ENCODE peak calls at places on chromosomes 16 and 17, in four cellular contexts. One of them, this sample, is unnamed.

GRCh38 chr17:61372436-61372835 is 27.2 kb upstream of the TBX2 start:
- DNase-seq in left ventricle myocardium inferior: no peak
- DNase-seq in NCI-H1092 treated with DMSO at 0.1 percent for 48 hours: no peak
- DNase-seq in activated gamma-delta T cell treated with Interleukin-2 at 50 U/mL for 16 hours: no peak
- DNase-seq in this sample: no peak

GRCh38 chr17:2233441-2233947 is 70.1 kb downstream of the SMG6 start:
- DNase-seq in left ventricle myocardium inferior: peak
- DNase-seq in NCI-H1092 treated with DMSO at 0.1 percent for 48 hours: no peak
- DNase-seq in activated gamma-delta T cell treated with Interleukin-2 at 50 U/mL for 16 hours: no peak
- DNase-seq in this sample: no peak

GRCh38 chr16:28311913-28312312 is 19.6 kb downstream of the SBK1 start:
- DNase-seq in left ventricle myocardium inferior: no peak
- DNase-seq in NCI-H1092 treated with DMSO at 0.1 percent for 48 hours: no peak
- DNase-seq in activated gamma-delta T cell treated with Interleukin-2 at 50 U/mL for 16 hours: no peak
- DNase-seq in this sample: peak

GRCh38 chr17:751269-752001 is 629 bp downstream of the GEMIN4 start:
- DNase-seq in left ventricle myocardium inferior: peak
- DNase-seq in NCI-H1092 treated with DMSO at 0.1 percent for 48 hours: no peak
- DNase-seq in activated gamma-delta T cell treated with Interleukin-2 at 50 U/mL for 16 hours: peak
- DNase-seq in this sample: peak

GRCh38 chr16:4029816-4030215 is 86.4 kb downstream of the ADCY9 start:
- DNase-seq in left ventricle myocardium inferior: no peak
- DNase-seq in NCI-H1092 treated with DMSO at 0.1 percent for 48 hours: peak
- DNase-seq in activated gamma-delta T cell treated with Interleukin-2 at 50 U/mL for 16 hours: no peak
- DNase-seq in this sample: no peak

GRCh38 chr16:80966617-80967016 is 40.1 kb downstream of the CMC2 start:
- DNase-seq in left ventricle myocardium inferior: no peak
- DNase-seq in NCI-H1092 treated with DMSO at 0.1 percent for 48 hours: no peak
- DNase-seq in activated gamma-delta T cell treated with Interleukin-2 at 50 U/mL for 16 hours: no peak
- DNase-seq in this sample: no peak

GRCh38 chr17:40331743-40332641 is 23.0 kb downstream of the RARA start:
- DNase-seq in left ventricle myocardium inferior: peak
- DNase-seq in NCI-H1092 treated with DMSO at 0.1 percent for 48 hours: peak
- DNase-seq in activated gamma-delta T cell treated with Interleukin-2 at 50 U/mL for 16 hours: no peak
- DNase-seq in this sample: no peak

GRCh38 chr17:61469474-61469873 is 17.3 kb downstream of the TBX4 start:
- DNase-seq in left ventricle myocardium inferior: no peak
- DNase-seq in NCI-H1092 treated with DMSO at 0.1 percent for 48 hours: no peak
- DNase-seq in activated gamma-delta T cell treated with Interleukin-2 at 50 U/mL for 16 hours: no peak
- DNase-seq in this sample: no peak

GRCh38 chr17:48299760-48300159 is 130.3 kb downstream of the SKAP1 start:
- DNase-seq in left ventricle myocardium inferior: no peak
- DNase-seq in NCI-H1092 treated with DMSO at 0.1 percent for 48 hours: no peak
- DNase-seq in activated gamma-delta T cell treated with Interleukin-2 at 50 U/mL for 16 hours: no peak
- DNase-seq in this sample: no peak

GRCh38 chr16:82072313-82072712 is 37.3 kb downstream of the HSD17B2 start:
- DNase-seq in left ventricle myocardium inferior: no peak
- DNase-seq in NCI-H1092 treated with DMSO at 0.1 percent for 48 hours: no peak
- DNase-seq in activated gamma-delta T cell treated with Interleukin-2 at 50 U/mL for 16 hours: no peak
- DNase-seq in this sample: no peak

GRCh38 chr16:29808219-29808900 is 2.0 kb downstream of the MAZ start:
- DNase-seq in left ventricle myocardium inferior: no peak
- DNase-seq in NCI-H1092 treated with DMSO at 0.1 percent for 48 hours: peak
- DNase-seq in activated gamma-delta T cell treated with Interleukin-2 at 50 U/mL for 16 hours: no peak
- DNase-seq in this sample: peak

GRCh38 chr16:69848635-69849545 is 86.8 kb downstream of the WWP2 start:
- DNase-seq in left ventricle myocardium inferior: peak
- DNase-seq in NCI-H1092 treated with DMSO at 0.1 percent for 48 hours: no peak
- DNase-seq in activated gamma-delta T cell treated with Interleukin-2 at 50 U/mL for 16 hours: no peak
- DNase-seq in this sample: no peak